ENCODE peak calls at places on chromosomes 13 and 19, in six cellular contexts. One of them, this sample, is unnamed.

GRCh38 chr19:6753178-6754031 is 13.8 kb downstream of the SH2D3A start:
- DNase-seq in neural progenitor cell: peak
- DNase-seq in A172: no peak
- DNase-seq in H54: peak
- DNase-seq in CD4-positive, alpha-beta T cell: peak
- DNase-seq in T-helper 9 cell: peak
- DNase-seq in this sample: no peak

GRCh38 chr19:33427801-33428626 is 54.5 kb downstream of the CEBPG start:
- DNase-seq in neural progenitor cell: no peak
- DNase-seq in A172: no peak
- DNase-seq in H54: no peak
- DNase-seq in CD4-positive, alpha-beta T cell: no peak
- DNase-seq in T-helper 9 cell: no peak
- DNase-seq in this sample: no peak

GRCh38 chr19:38057954-38058690 is 151.1 kb downstream of the SIPA1L3 start:
- DNase-seq in neural progenitor cell: no peak
- DNase-seq in A172: no peak
- DNase-seq in H54: no peak
- DNase-seq in CD4-positive, alpha-beta T cell: no peak
- DNase-seq in T-helper 9 cell: no peak
- DNase-seq in this sample: no peak

GRCh38 chr13:40064723-40065122 is 409.3 kb downstream of the COG6 start:
- DNase-seq in neural progenitor cell: no peak
- DNase-seq in A172: peak
- DNase-seq in H54: no peak
- DNase-seq in CD4-positive, alpha-beta T cell: no peak
- DNase-seq in T-helper 9 cell: no peak
- DNase-seq in this sample: no peak

GRCh38 chr19:39362682-39363657 is 20.7 kb downstream of the SAMD4B start:
- DNase-seq in neural progenitor cell: no peak
- DNase-seq in A172: peak
- DNase-seq in H54: no peak
- DNase-seq in CD4-positive, alpha-beta T cell: no peak
- DNase-seq in T-helper 9 cell: no peak
- DNase-seq in this sample: no peak

GRCh38 chr13:43441916-43442315 is 344.9 kb downstream of the ENOX1 start:
- DNase-seq in neural progenitor cell: no peak
- DNase-seq in A172: no peak
- DNase-seq in H54: no peak
- DNase-seq in CD4-positive, alpha-beta T cell: no peak
- DNase-seq in T-helper 9 cell: no peak
- DNase-seq in this sample: no peak

GRCh38 chr19:58387338-58388174 is 487 bp downstream of the RPS5 start:
- DNase-seq in neural progenitor cell: no peak
- DNase-seq in A172: no peak
- DNase-seq in H54: no peak
- DNase-seq in CD4-positive, alpha-beta T cell: no peak
- DNase-seq in T-helper 9 cell: no peak
- DNase-seq in this sample: no peak

GRCh38 chr19:42576241-42576640 is 18.5 kb downstream of the CEACAM8 start:
- DNase-seq in neural progenitor cell: no peak
- DNase-seq in A172: no peak
- DNase-seq in H54: no peak
- DNase-seq in CD4-positive, alpha-beta T cell: no peak
- DNase-seq in T-helper 9 cell: no peak
- DNase-seq in this sample: no peak